ENCODE peak calls at places on chromosomes 11 and 22, in six cellular contexts. R is kidney, J is tibial artery, V is brain microvascular endothelial cell, Y is spleen, Z is uterus. G is an unnamed sample.

GRCh38 chr11:123217897-123218296 is 22.8 kb upstream of the CLMP start:
- DNase-seq in J (no peak), R (no peak), Z (no peak), V (no peak), Y (no peak), G (no peak)

GRCh38 chr11:91926967-91927366 is 297.7 kb upstream of the FAT3 start:
- DNase-seq in V (no peak), Z (no peak), J (peak), Y (no peak), R (peak), G (no peak)

GRCh38 chr11:57476223-57476882 is 16.0 kb downstream of the RTN4RL2 start:
- DNase-seq in J (no peak), Z (no peak), V (no peak), Y (peak), R (peak), G (peak)

GRCh38 chr11:69934861-69935494 is 115.8 kb upstream of the FGF3 start:
- DNase-seq in Y (peak), V (peak), J (no peak), Z (no peak), R (peak), G (no peak)

GRCh38 chr11:47389577-47390072 is 11.3 kb upstream of the SPI1 start:
- DNase-seq in V (no peak), R (no peak), Z (no peak), Y (peak), J (no peak), G (peak)

GRCh38 chr11:26974068-26974790 is 19.7 kb upstream of the FIBIN start:
- DNase-seq in J (no peak), R (no peak), V (no peak), Z (no peak), Y (no peak), G (no peak)

GRCh38 chr11:117631336-117632090 is 165.5 kb downstream of the DSCAML1 start:
- DNase-seq in Y (peak), R (no peak), Z (no peak), J (no peak), V (no peak), G (no peak)

GRCh38 chr22:27825174-27825573 is 23.6 kb upstream of the MN1 start:
- DNase-seq in J (no peak), Z (no peak), R (no peak), Y (no peak), V (no peak), G (no peak)

GRCh38 chr22:32712644-32713355 is 88.7 kb upstream of the TIMP3 start:
- DNase-seq in R (no peak), J (no peak), V (no peak), Y (no peak), Z (no peak), G (no peak)

GRCh38 chr11:78459738-78460137 is 42.1 kb upstream of the GAB2 start:
- DNase-seq in J (no peak), Y (no peak), V (no peak), R (no peak), Z (no peak), G (no peak)

GRCh38 chr11:94939346-94939745 is 34.0 kb downstream of the CWC15 start:
- DNase-seq in Y (no peak), Z (no peak), J (no peak), V (no peak), R (no peak), G (no peak)

DNA sequence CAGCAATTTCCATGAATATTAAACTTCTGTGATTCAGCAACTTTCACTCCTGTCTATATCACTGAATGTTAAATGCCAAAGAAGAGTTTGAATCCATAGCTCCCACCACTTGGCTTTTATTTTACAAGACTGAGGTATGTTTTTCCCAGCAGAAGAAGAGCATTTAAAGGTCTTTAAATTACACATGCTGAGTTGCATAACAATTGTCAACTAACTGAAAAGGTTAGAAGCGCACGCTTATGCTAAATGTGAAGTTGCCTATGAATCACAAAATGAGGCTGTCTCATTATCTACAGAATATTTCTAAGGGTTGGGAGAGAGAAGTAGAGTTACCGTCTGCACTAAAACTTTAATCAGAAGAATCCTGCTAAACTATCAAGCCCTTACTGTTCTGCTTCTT is 1086.3 kb downstream of the FAM181B start:
- DNase-seq in Y (no peak), V (no peak), Z (no peak), R (no peak), J (no peak), G (no peak)
- H3K4me3 ChIP-seq in Y (no peak), V (no peak), Z (no peak), R (no peak), J (no peak), G (no peak)

GRCh38 chr22:38172016-38172431 is 9.6 kb downstream of the PLA2G6 start:
- DNase-seq in R (peak), J (no peak), Z (no peak), Y (no peak), V (no peak), G (no peak)
- H3K27ac ChIP-seq in R (no peak), J (no peak), Z (peak), Y (no peak), V (no peak), G (peak)

GRCh38 chr11:129278586-129279319 is 86.6 kb upstream of the ARHGAP32 start:
- DNase-seq in V (no peak), R (no peak), Z (no peak), Y (peak), J (no peak), G (peak)
- TF ChIP-seq CTCF in V (peak), R (no peak), Z (no peak), Y (no peak), J (no peak), G (no peak)

GRCh38 chr11:83220279-83220678 is 26.8 kb downstream of the ANKRD42 start:
- DNase-seq in Z (no peak), R (no peak), V (no peak), J (no peak), Y (no peak), G (no peak)
- H3K4me3 ChIP-seq in Z (no peak), R (no peak), V (no peak), J (no peak), Y (no peak), G (no peak)

GRCh38 chr11:66285250-66285947 is 3.5 kb downstream of the YIF1A start:
- DNase-seq in Z (no peak), R (no peak), Y (no peak), J (no peak), V (no peak), G (no peak)
- H3K27ac ChIP-seq in Z (no peak), R (no peak), Y (no peak), J (no peak), V (no peak), G (no peak)

GRCh38 chr22:43152355-43153071 is 1.2 kb downstream of the TSPO start:
- DNase-seq in Y (peak), J (peak), V (no peak), Z (peak), R (peak), G (peak)
- TF ChIP-seq CTCF in Y (no peak), J (no peak), V (no peak), Z (no peak), R (no peak), G (no peak)